ENCODE peak calls at places on chromosomes 13 and 19, in seven cellular contexts. E, I, M, R, P, T and D are unnamed samples.

GRCh38 chr19:15114153-15114540 is 6.9 kb downstream of the SYDE1 start:
- DNase-seq in P (no peak), M (no peak), R (peak), I (no peak), E (no peak), T (no peak), D (no peak)

GRCh38 chr19:31408460-31409124 is 59.4 kb upstream of the TSHZ3 start:
- DNase-seq in M (no peak), E (no peak), T (peak), R (peak), I (no peak), P (peak), D (no peak)

GRCh38 chr19:54199401-54199800 is 1.3 kb upstream of the RPS9 start:
- DNase-seq in I (no peak), T (no peak), P (no peak), E (no peak), M (no peak), R (no peak), D (no peak)

GRCh38 chr19:40466219-40467006 is at the start of gene SPTBN4:
- DNase-seq in I (no peak), R (no peak), P (peak), M (no peak), T (no peak), E (no peak), D (peak)

GRCh38 chr19:46886546-46887239 is 25.9 kb downstream of the ARHGAP35 start:
- DNase-seq in I (no peak), R (no peak), E (no peak), M (no peak), T (no peak), P (no peak), D (no peak)

GRCh38 chr13:96460571-96460970 is 370.7 kb downstream of the HS6ST3 start:
- DNase-seq in M (no peak), T (no peak), R (no peak), I (peak), E (no peak), P (no peak), D (no peak)

GRCh38 chr13:113305208-113305607 is 8.2 kb downstream of the LAMP1 start:
- DNase-seq in I (no peak), E (no peak), P (no peak), M (no peak), R (peak), T (no peak), D (no peak)

GRCh38 chr13:104809483-104809882 is 1726.0 kb downstream of the EFNB2 start:
- DNase-seq in P (no peak), T (no peak), M (no peak), E (no peak), R (peak), I (no peak), D (no peak)

GRCh38 chr13:100588350-100589177 is at the start of gene GGACT:
- DNase-seq in P (peak), I (peak), M (peak), R (peak), T (no peak), E (peak), D (peak)

GRCh38 chr13:35882722-35883497 is 248.3 kb downstream of the DCLK1 start:
- DNase-seq in T (no peak), R (peak), M (no peak), E (no peak), P (no peak), I (no peak), D (no peak)

GRCh38 chr13:100826441-100826840 is 151.8 kb upstream of the TMTC4 start:
- DNase-seq in P (no peak), E (no peak), T (no peak), R (no peak), I (no peak), M (no peak), D (no peak)

GRCh38 chr19:33445752-33446070 is 72.2 kb downstream of the CEBPG start:
- DNase-seq in T (no peak), I (no peak), M (no peak), R (no peak), P (peak), E (no peak), D (no peak)

DNA sequence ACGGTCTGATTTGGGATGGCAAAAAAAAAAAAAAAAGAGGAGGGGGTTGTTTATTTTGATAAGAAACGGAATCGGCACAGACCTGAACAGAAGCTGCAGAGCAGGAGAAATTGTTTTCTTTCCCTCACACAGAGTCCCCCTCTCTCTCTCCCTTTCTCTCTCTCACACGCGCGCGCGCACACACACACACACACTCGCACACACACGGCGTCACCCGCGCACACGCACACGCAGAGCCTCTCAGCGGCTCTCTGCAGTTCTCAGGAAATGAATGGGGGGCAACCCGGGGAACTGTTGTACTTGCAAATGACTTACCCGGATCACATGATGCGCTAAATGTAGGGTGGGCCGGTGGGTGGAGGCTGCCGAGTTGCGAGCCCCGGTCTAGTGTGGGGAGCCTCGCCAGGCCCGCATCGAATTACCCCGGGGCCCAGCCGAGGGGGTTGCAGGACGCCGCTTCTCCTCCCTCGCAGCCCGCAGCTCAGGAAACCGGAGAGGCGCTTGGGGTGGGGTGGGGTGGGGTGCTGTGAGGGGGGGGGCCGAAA is 475 bp downstream of the KLF12 start:
- DNase-seq in E (peak), P (peak), T (peak), R (peak), M (peak), I (peak), D (peak)
- TF ChIP-seq CTCF in E (no peak), P (no peak), T (no peak), R (no peak), M (no peak), I (no peak), D (no peak)

DNA sequence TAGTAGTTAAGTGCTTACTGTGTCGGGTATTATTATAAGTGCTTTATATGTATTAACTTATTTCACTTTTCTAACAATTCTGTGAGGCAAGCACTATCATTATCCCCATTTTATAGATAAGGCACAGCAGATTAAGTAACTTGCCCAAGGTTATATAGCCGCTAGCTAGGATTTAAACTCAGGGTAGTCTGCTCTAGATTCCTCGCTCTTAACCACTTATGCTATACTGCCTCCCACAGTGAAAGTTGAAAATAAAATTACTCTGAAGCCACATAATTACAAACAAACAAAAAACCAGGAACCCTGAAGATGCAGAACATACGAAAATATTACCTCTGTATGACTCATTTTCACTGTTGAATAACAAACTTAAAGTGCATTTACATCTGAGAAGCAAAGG is 3.9 kb downstream of the TEX30 start:
- DNase-seq in T (no peak), I (no peak), P (no peak), E (no peak), M (no peak), R (peak), D (no peak)
- TF ChIP-seq CTCF in T (no peak), I (peak), P (peak), E (no peak), M (no peak), R (peak), D (no peak)

GRCh38 chr13:72221276-72221962 is 354.4 kb upstream of the DACH1 start:
- DNase-seq in R (no peak), P (no peak), T (no peak), E (no peak), I (peak), M (peak), D (no peak)
- TF ChIP-seq CTCF in R (peak), P (no peak), T (peak), E (peak), I (peak), M (peak), D (no peak)

GRCh38 chr19:18362934-18363542 is 22.6 kb downstream of the PGPEP1 start:
- DNase-seq in T (no peak), I (no peak), M (no peak), P (no peak), E (no peak), R (no peak), D (no peak)

GRCh38 chr19:18361646-18362045 is 21.2 kb downstream of the PGPEP1 start:
- DNase-seq in E (no peak), R (no peak), M (no peak), P (no peak), T (no peak), I (no peak), D (no peak)

GRCh38 chr19:18357041-18357440 is 16.6 kb downstream of the PGPEP1 start:
- DNase-seq in P (no peak), R (no peak), M (no peak), E (no peak), I (no peak), T (no peak), D (no peak)

GRCh38 chr19:18353378-18354005 is 13.1 kb downstream of the PGPEP1 start:
- DNase-seq in P (no peak), I (no peak), E (no peak), M (no peak), R (no peak), T (no peak), D (no peak)

DNA sequence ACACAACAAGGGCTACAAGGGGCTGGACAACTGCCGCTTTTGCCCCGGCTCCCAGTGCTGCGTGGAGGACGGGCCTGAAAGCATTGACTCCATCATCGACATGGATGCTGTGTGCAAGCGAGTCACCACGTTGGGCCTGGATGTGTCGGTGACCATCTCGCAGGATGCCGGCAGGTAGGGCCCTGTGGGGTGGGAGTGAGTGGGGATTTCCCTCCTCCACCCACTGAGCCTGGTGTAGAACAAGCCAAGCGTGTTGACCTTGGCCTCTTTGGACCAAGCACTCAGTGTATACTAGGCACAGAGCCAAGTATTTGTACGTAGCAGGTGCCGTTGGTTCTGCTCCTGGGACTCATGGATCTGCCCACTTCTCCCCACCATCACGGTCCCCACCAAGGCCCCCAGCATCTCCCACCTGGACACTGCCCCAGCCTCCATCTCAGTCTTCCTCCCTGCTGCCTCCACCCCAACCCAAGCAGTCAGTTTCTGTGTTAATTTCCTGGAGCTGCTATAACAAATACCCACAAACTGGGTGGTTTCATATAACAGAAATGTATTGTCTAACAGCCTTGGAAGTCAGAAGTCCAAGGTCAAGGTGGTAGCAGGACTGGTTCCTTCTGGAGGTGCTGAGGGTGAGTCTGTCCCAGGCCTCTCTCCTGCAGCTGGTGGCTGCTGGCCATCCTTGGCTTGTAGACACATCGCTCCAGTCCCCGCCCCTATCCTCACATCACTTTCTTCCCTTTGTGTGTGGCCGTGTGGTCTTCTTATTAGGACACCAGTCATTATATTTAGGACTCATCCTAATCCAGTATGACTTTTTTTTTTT is 17.3 kb downstream of the PGPEP1 start:
- DNase-seq in R (no peak), T (no peak), M (no peak), I (no peak), P (no peak), E (no peak), D (no peak)
- TF ChIP-seq CTCF in R (no peak), T (no peak), M (no peak), I (no peak), P (no peak), E (no peak), D (no peak)

DNA sequence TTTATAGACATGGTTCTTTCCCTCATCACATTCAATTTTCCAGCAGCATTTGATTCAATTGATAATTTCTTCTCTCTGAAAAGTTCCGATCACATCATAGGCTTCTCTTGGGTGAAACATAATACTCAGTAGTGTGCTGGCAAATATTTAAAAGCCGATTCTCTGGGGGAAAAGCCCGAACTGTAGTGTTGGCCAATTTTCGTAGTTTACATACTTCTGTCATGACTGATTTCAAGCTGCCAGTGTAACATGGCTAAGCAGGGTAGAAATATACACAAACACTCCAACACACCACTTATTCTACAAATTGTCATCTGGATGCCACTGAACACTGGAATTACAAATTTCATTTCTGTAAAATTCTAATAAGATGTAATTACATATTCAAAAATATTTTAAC is 56.1 kb upstream of the FREM2 start:
- DNase-seq in E (no peak), P (no peak), I (no peak), R (peak), T (no peak), M (no peak), D (no peak)
- TF ChIP-seq CTCF in E (no peak), P (no peak), I (no peak), R (no peak), T (no peak), M (no peak), D (no peak)

GRCh38 chr13:111233080-111233479 is 87.4 kb upstream of the TEX29 start:
- DNase-seq in P (no peak), R (no peak), T (no peak), E (no peak), M (no peak), I (no peak), D (no peak)
- TF ChIP-seq CTCF in P (no peak), R (no peak), T (no peak), E (no peak), M (no peak), I (no peak), D (no peak)

DNA sequence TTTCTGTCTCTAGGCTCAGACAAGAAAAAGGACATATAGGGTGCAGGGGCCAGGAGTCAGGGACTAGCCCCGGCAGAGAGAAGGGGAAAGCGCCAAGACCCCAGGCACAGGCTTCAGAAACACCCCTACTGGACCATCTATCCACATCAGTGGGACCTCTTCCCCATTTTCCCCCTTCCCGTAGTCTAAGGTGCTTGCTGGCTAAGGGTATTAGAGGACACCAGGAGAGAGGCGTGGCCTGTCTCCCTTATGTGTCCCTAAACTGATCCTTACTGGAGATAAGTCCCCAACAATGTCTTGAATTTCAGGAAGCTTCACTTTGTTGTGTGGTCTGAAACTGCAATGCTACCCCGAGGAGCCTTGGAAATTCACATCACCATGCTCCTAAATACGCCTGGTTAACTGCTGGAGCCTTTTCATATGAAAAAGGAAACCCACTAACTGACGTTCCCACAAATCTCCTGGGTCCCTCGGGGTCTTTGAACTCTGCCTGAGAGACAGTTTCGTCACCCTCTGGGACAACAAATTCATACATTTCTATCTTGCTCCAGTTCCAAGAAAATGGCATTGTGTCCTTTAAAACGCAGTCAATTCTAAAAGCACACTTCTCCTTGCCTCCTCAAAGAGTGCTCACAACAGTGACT is 197.7 kb downstream of the COL4A1 start:
- DNase-seq in R (no peak), E (no peak), T (no peak), M (no peak), I (no peak), P (no peak), D (no peak)
- TF ChIP-seq CTCF in R (no peak), E (no peak), T (no peak), M (no peak), I (no peak), P (no peak), D (no peak)

DNA sequence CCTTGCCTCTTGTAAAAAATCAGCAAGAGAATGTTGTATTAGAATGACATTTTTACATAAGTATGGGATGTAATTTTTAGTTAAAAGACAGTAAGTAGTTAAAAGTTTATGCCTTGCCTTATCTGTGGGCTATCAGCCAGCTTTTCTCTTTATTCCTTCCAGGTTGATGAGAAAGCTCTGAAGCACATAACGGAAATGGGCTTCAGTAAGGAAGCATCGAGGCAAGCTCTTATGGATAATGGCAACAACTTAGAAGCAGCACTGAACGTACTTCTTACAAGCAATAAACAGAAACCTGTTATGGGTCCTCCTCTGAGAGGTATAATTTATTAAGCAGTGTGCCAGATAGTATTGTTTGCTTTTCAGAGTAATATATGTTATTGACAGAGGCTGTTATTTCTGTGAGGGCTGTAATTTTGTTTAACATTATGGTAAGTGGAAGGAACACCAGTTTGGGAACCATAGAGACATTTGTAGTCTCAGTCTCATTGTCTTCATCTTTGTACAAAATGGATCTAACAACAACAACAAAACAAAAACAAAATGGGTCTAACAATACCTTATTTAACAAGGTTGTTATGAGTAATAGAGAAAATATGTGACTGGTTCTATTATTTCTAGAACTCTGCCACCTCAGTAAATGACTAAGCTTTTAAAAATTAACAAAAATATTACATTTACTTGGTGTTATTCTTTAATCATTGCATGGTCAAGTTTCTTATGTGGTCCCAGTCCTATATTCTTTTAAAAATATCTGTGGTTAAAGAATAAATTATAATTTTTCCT is 112.8 kb downstream of the TDRD3 start:
- DNase-seq in T (no peak), E (no peak), M (no peak), R (no peak), I (no peak), P (no peak), D (no peak)
- TF ChIP-seq CTCF in T (no peak), E (no peak), M (no peak), R (no peak), I (no peak), P (no peak), D (no peak)